ENCODE peak calls at places on chromosomes 16 and 17, in six cellular contexts. B, T, E, Q, V and K are unnamed samples.

GRCh38 chr16:73020409-73020884 is 27.5 kb downstream of the ZFHX3 start:
- DNase-seq in V (no peak), E (no peak), B (peak; percentile 94), T (peak; percentile 95), Q (peak; percentile 81), K (peak; percentile 85)

GRCh38 chr17:77354721-77355455 is 214.1 kb downstream of the SEC14L1 start:
- DNase-seq in Q (peak; percentile 73), B (peak; percentile 38), E (peak; percentile 94), T (peak; percentile 34), V (no peak), K (peak; percentile 86)

GRCh38 chr17:64357191-64357981 is 33.3 kb downstream of the PECAM1 start:
- DNase-seq in T (no peak), Q (peak; percentile 71), E (peak; percentile 99), V (no peak), B (peak; percentile 76), K (peak; percentile 24)

GRCh38 chr16:14350081-14350480 is 279.0 kb downstream of the MRTFB start:
- DNase-seq in E (no peak), V (no peak), T (no peak), Q (no peak), B (no peak), K (no peak)

GRCh38 chr17:39831588-39831987 is 32.5 kb downstream of the IKZF3 start:
- DNase-seq in Q (no peak), B (no peak), E (no peak), T (no peak), V (no peak), K (no peak)

GRCh38 chr16:8686879-8687278 is 12.5 kb downstream of the ABAT start:
- DNase-seq in T (peak; percentile 39), Q (no peak), V (no peak), B (no peak), E (no peak), K (peak; percentile 46)

GRCh38 chr17:19331134-19331533 is 31.4 kb downstream of the B9D1 start:
- DNase-seq in Q (no peak), V (no peak), T (no peak), E (peak; percentile 75), B (no peak), K (peak; percentile 41)

GRCh38 chr16:14179116-14179515 is 108.0 kb downstream of the MRTFB start:
- DNase-seq in E (no peak), B (peak; percentile 30), V (no peak), T (no peak), Q (no peak), K (peak; percentile 47)

GRCh38 chr16:30715777-30716445 is 16.9 kb downstream of the SRCAP start:
- DNase-seq in T (no peak), Q (no peak), V (no peak), E (no peak), B (peak; percentile 25), K (peak; percentile 75)

GRCh38 chr16:61324044-61324443 is 712.2 kb downstream of the CDH8 start:
- DNase-seq in B (no peak), Q (no peak), E (no peak), V (no peak), T (no peak), K (no peak)

GRCh38 chr17:38401459-38401858 is 26.8 kb upstream of the ARHGAP23 start:
- DNase-seq in T (no peak), V (no peak), E (no peak), Q (no peak), B (no peak), K (no peak)

GRCh38 chr16:81488687-81489411 is 44.2 kb downstream of the CMIP start:
- DNase-seq in V (no peak), Q (no peak), B (no peak), E (no peak), T (no peak), K (no peak)

GRCh38 chr17:33267279-33267790 is 25.8 kb downstream of the ASIC2 start:
- DNase-seq in E (peak; percentile 75), B (peak; percentile 84), V (no peak), Q (no peak), T (no peak), K (peak; percentile 99)
- TF ChIP-seq CTCF in E (no peak), B (no peak), V (no peak), Q (no peak), T (no peak), K (no peak)

DNA sequence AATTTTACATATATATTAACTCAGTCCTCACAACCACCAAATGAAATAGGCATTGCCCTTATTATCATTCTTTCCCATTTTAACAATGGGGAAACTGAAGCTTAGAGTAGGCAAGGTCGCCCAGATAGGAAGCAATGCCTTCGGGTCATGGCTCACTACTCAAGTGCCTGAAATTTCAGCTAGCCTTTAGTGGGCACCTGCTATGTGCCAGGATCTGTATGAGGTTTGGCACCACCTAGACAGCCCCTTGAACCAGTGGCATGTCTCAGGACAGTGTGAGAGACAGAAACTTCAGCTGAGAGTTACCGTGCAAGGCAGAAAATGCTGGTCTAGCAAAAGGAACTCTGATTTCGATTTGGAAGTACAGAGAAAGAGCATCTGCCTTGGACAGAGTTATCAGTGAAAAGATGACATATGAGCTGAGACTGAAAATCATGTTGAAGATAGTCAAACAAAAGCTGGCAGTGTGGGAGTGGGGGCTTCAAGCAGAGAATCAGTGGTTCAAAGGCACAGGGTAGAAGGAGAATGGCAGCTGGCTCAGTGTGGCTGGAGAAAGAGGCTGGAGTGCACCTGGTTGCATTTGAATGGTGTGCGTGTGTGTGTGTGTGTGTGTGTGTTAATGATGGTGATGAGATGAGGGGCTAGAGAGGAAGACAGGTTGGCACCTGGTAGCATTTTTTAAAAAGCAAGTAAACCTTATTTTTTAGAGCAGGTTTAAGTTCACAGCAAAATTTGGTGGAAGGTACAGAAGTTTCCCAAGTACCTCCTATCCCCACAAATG is 29.1 kb downstream of the CDH13 start:
- DNase-seq in E (no peak), T (no peak), B (no peak), Q (no peak), V (no peak), K (no peak)
- H3K4me3 ChIP-seq in E (no peak overlapping the region), T (no peak overlapping the region), B (no peak overlapping the region), Q (no peak overlapping the region), V (no peak overlapping the region), K (no peak overlapping the region)

DNA sequence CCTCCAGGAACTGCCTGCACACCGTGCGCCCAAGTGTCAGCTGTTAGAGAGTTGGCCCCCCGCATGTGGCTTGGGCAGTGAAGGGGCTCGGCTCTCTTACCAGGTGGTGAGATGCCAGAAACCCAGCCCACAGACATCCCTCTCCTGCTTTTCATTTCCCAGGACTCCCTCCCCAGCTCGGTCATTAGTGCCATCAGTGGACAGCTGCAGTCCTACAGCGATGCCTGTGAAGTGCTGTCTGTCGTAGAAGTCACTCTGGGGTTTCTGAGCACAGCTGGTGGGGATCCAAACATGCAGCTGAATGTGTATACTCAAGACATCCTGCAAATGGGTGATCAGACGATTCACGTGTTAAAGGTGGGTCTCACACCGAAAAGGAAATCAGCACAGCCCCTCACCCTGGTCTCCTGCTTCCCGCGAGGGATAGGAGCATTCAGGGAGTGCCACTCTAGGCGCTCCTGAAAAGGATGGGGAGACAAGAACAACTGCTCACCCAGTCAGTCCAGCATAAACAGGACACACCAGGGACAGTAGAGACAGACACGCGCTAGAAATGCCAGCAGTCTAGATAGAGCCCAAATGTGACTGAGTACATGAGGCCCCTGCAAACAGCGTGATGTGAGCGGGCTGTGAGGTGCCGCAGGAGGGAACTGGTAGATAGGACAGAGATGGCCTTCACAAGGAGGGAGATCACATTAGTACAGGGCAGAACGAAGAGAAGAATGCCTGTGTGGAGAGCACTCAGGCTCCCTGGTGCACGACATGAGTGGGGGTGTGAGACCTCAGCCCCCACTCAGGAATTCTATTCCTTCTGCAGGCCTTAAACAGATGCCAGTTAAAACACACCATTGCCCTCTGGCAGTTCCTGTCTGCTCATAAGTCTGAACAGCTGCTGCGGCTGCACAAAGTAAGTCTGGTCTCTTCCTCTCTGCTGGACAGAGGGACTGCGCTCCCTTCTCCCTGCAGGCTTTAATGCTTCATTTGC is 25.7 kb upstream of the ENDOV start:
- DNase-seq in V (no peak), T (no peak), E (peak; percentile 41), B (no peak), Q (no peak), K (no peak)
- H3K36me3 ChIP-seq in V (peaks cover 47% of the 10 kb centered on the region), T (peaks cover 29% of the 10 kb centered on the region), E (peaks cover 42% of the 10 kb centered on the region), B (peaks cover 42% of the 10 kb centered on the region), Q (peaks cover 99% of the 10 kb centered on the region), K (peaks cover 29% of the 10 kb centered on the region)

GRCh38 chr17:46045639-46046038 is 46.6 kb downstream of the STH start:
- DNase-seq in V (no peak), T (no peak), E (no peak), Q (no peak), B (peak; percentile 51), K (peak; percentile 33)

GRCh38 chr17:46044989-46045388 is 45.9 kb downstream of the STH start:
- DNase-seq in V (no peak), E (no peak), T (no peak), Q (no peak), B (no peak), K (no peak)

GRCh38 chr17:46043606-46044005 is 44.6 kb downstream of the STH start:
- DNase-seq in B (no peak), Q (no peak), T (no peak), E (no peak), V (no peak), K (no peak)

GRCh38 chr17:46042248-46042647 is 43.2 kb downstream of the STH start:
- DNase-seq in V (no peak), T (no peak), E (no peak), Q (no peak), B (no peak), K (no peak)

DNA sequence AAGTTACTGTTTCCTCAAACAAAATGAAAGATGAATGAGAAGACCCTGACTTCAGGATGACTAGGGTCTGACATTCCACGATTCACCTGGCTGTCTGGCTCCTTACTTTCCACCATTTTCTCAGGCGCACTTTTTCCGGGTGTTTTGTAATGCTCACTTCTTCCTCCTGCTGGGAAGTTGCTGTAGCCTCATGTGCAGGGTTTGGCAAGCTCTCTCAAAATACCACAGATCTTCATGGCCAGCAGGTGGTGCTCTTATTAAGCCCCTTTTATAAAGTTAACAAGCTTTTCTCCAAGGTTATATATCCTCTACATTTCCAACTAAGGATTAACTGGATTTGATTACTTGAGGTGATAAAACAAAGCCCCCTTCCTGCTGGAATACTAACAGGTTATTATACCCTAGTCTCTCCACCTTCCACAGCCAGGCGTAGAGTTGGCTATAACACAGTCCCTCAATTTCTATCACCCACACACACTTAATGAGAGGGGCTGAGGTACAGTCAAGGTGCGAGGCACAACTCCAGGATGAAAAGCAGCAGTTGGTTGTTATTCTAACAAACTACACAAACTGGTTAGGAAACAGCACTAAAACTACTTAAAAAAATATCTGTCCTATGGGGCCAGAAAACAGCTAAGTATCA is 45.4 kb downstream of the STH start:
- DNase-seq in Q (no peak), T (peak; percentile 80), E (peak; percentile 54), B (peak; percentile 92), V (no peak), K (peak; percentile 80)
- TF ChIP-seq CTCF in Q (peak; percentile 89), T (peak; percentile 74), E (peak; percentile 87), B (peak; percentile 99), V (peak; percentile 67), K (peak; percentile 77)

GRCh38 chr16:31886227-31886626 is 12.6 kb downstream of the ZNF267 start:
- DNase-seq in B (no peak), T (no peak), V (no peak), Q (no peak), E (no peak), K (no peak)
- H3K4me3 ChIP-seq in B (no peak overlapping the region), T (no peak overlapping the region), V (no peak overlapping the region), Q (no peak overlapping the region), E (no peak overlapping the region), K (no peak overlapping the region)

GRCh38 chr16:67649494-67649931 is 4.6 kb downstream of the CARMIL2 start:
- DNase-seq in Q (no peak), V (no peak), E (no peak), B (no peak), T (no peak), K (no peak)
- H3K36me3 ChIP-seq in Q (no peaks in the 10 kb centered on the region), V (no peaks in the 10 kb centered on the region), E (no peaks in the 10 kb centered on the region), B (no peaks in the 10 kb centered on the region), T (no peaks in the 10 kb centered on the region), K (no peaks in the 10 kb centered on the region)